ENCODE peak calls at places on chromosome 17, in five cellular contexts. One of them, this sample, is unnamed.

GRCh38 chr17:67223924-67224323 is 21.1 kb downstream of the HELZ start:
- DNase-seq in fibroblast of lung: no peak
- DNase-seq in esophagus squamous epithelium: no peak
- DNase-seq in pancreas: no peak
- DNase-seq in ovary: no peak
- DNase-seq in this sample: no peak

GRCh38 chr17:29388937-29389336 is 1.2 kb upstream of the TAOK1 start:
- DNase-seq in pancreas: no peak
- DNase-seq in esophagus squamous epithelium: no peak
- DNase-seq in ovary: no peak
- DNase-seq in fibroblast of lung: no peak
- DNase-seq in this sample: no peak

GRCh38 chr17:39001703-39002637 is 34.8 kb upstream of the FBXO47 start:
- DNase-seq in ovary: peak; percentile 40
- DNase-seq in esophagus squamous epithelium: no peak
- DNase-seq in fibroblast of lung: peak; percentile 87
- DNase-seq in pancreas: peak; percentile 53
- DNase-seq in this sample: peak; percentile 57

GRCh38 chr17:40412880-40413279 is 4.8 kb downstream of the TOP2A start:
- DNase-seq in ovary: no peak
- DNase-seq in fibroblast of lung: no peak
- DNase-seq in esophagus squamous epithelium: no peak
- DNase-seq in pancreas: no peak
- DNase-seq in this sample: no peak

GRCh38 chr17:67689534-67690177 is 28.1 kb upstream of the NOL11 start:
- DNase-seq in pancreas: peak; percentile 41
- DNase-seq in ovary: peak; percentile 71
- DNase-seq in esophagus squamous epithelium: no peak
- DNase-seq in fibroblast of lung: peak; percentile 48
- DNase-seq in this sample: peak; percentile 11

GRCh38 chr17:292531-293382 is 59.9 kb downstream of the RPH3AL start:
- DNase-seq in pancreas: peak; percentile 9
- DNase-seq in ovary: peak; percentile 9
- DNase-seq in fibroblast of lung: no peak
- DNase-seq in esophagus squamous epithelium: no peak
- DNase-seq in this sample: no peak

GRCh38 chr17:42405963-42406495 is 17.0 kb downstream of the CAVIN1 start:
- DNase-seq in ovary: peak; percentile 88
- DNase-seq in pancreas: peak; percentile 71
- DNase-seq in esophagus squamous epithelium: no peak
- DNase-seq in fibroblast of lung: peak; percentile 56
- DNase-seq in this sample: no peak

GRCh38 chr17:70563301-70563820 is 394.0 kb downstream of the KCNJ2 start:
- DNase-seq in ovary: no peak
- DNase-seq in pancreas: no peak
- DNase-seq in esophagus squamous epithelium: no peak
- DNase-seq in fibroblast of lung: peak; percentile 24
- DNase-seq in this sample: no peak

GRCh38 chr17:69608808-69609494 is 194.5 kb downstream of the MAP2K6 start:
- DNase-seq in fibroblast of lung: peak; percentile 98
- DNase-seq in esophagus squamous epithelium: no peak
- DNase-seq in pancreas: no peak
- DNase-seq in ovary: no peak
- DNase-seq in this sample: no peak

GRCh38 chr17:27526603-27527002 is 70.4 kb downstream of the KSR1 start:
- DNase-seq in pancreas: peak; percentile 71
- DNase-seq in ovary: peak; percentile 51
- DNase-seq in fibroblast of lung: peak; percentile 61
- DNase-seq in esophagus squamous epithelium: no peak
- DNase-seq in this sample: no peak

GRCh38 chr17:18362509-18363020 is 785 bp downstream of the SHMT1 start:
- DNase-seq in pancreas: peak; percentile 57
- DNase-seq in fibroblast of lung: peak; percentile 33
- DNase-seq in ovary: peak; percentile 52
- DNase-seq in esophagus squamous epithelium: no peak
- DNase-seq in this sample: no peak

GRCh38 chr17:58328195-58329034 is at the start of gene TSPOAP1:
- DNase-seq in esophagus squamous epithelium: no peak
- DNase-seq in pancreas: no peak
- DNase-seq in ovary: no peak
- DNase-seq in fibroblast of lung: no peak
- DNase-seq in this sample: no peak

GRCh38 chr17:58330544-58330996 is 2.0 kb upstream of the TSPOAP1 start:
- DNase-seq in ovary: no peak
- DNase-seq in esophagus squamous epithelium: no peak
- DNase-seq in fibroblast of lung: no peak
- DNase-seq in pancreas: no peak
- DNase-seq in this sample: no peak

GRCh38 chr17:58329035-58329807 is 626 bp upstream of the TSPOAP1 start:
- DNase-seq in pancreas: no peak
- DNase-seq in fibroblast of lung: no peak
- DNase-seq in esophagus squamous epithelium: no peak
- DNase-seq in ovary: no peak
- DNase-seq in this sample: no peak

GRCh38 chr17:58330997-58331814 is 2.6 kb upstream of the TSPOAP1 start:
- DNase-seq in pancreas: no peak
- DNase-seq in fibroblast of lung: no peak
- DNase-seq in esophagus squamous epithelium: no peak
- DNase-seq in ovary: no peak
- DNase-seq in this sample: no peak

DNA sequence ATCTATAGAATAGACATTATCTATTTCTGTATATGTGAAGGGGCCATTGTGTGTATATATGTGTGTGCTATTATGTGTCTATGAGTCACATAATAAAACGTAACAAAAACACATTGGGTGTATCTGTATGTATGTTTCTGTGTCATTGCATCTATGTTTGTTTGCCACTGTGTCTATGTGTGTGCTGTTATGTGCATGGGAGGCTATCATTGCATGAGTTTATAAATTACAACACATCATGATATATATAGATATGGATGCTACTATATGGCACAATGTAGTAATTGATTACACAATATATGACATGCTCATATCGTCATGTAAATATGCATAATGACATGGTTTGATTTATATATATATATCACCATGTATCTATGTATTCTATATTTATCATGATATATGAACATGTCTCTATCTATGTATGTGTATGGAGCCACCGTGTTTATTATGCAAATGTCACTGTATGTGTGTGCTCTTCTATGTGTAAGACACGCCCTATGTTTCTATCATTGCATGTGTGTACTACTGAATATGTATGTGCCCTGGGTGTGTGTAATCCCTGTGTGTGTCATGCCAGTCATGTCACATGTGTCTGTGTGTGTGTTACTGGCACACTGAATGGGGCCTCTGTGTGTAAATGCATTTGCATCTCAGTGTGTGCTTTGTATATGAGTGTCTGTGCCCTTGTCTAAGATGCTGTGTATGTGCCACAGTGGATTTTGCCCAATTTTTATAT is 1.4 kb upstream of the TSPOAP1 start:
- DNase-seq in esophagus squamous epithelium: no peak
- DNase-seq in ovary: no peak
- DNase-seq in fibroblast of lung: no peak
- DNase-seq in pancreas: no peak
- DNase-seq in this sample: no peak
- H3K27ac ChIP-seq in esophagus squamous epithelium: no peak overlapping the region
- H3K27ac ChIP-seq in ovary: no peak overlapping the region
- H3K27ac ChIP-seq in fibroblast of lung: no peak overlapping the region
- H3K27ac ChIP-seq in pancreas: no peak overlapping the region
- H3K27ac ChIP-seq in this sample: no peak overlapping the region

GRCh38 chr17:73999246-73999645 is 204.2 kb upstream of the RPL38 start:
- DNase-seq in esophagus squamous epithelium: no peak
- DNase-seq in pancreas: no peak
- DNase-seq in ovary: no peak
- DNase-seq in fibroblast of lung: no peak
- DNase-seq in this sample: no peak
- TF ChIP-seq CTCF in esophagus squamous epithelium: no peak
- TF ChIP-seq CTCF in pancreas: no peak
- TF ChIP-seq CTCF in ovary: no peak
- TF ChIP-seq CTCF in fibroblast of lung: no peak
- TF ChIP-seq CTCF in this sample: no peak

GRCh38 chr17:45247429-45248131 is 14.3 kb downstream of the SPATA32 start:
- DNase-seq in esophagus squamous epithelium: peak; percentile 67
- DNase-seq in fibroblast of lung: peak; percentile 83
- DNase-seq in ovary: peak; percentile 75
- DNase-seq in pancreas: peak; percentile 96
- DNase-seq in this sample: peak; percentile 47
- H3K27ac ChIP-seq in esophagus squamous epithelium: peak overlapping the region; percentile 90
- H3K27ac ChIP-seq in fibroblast of lung: no peak overlapping the region
- H3K27ac ChIP-seq in ovary: no peak overlapping the region
- H3K27ac ChIP-seq in pancreas: peak overlapping the region; percentile 79
- H3K27ac ChIP-seq in this sample: no peak overlapping the region

GRCh38 chr17:58591455-58591854 is 77.0 kb upstream of the MTMR4 start:
- DNase-seq in esophagus squamous epithelium: no peak
- DNase-seq in ovary: no peak
- DNase-seq in fibroblast of lung: no peak
- DNase-seq in pancreas: no peak
- DNase-seq in this sample: no peak
- TF ChIP-seq CTCF in esophagus squamous epithelium: no peak
- TF ChIP-seq CTCF in ovary: no peak
- TF ChIP-seq CTCF in fibroblast of lung: peak; percentile 15
- TF ChIP-seq CTCF in pancreas: no peak
- TF ChIP-seq CTCF in this sample: no peak

DNA sequence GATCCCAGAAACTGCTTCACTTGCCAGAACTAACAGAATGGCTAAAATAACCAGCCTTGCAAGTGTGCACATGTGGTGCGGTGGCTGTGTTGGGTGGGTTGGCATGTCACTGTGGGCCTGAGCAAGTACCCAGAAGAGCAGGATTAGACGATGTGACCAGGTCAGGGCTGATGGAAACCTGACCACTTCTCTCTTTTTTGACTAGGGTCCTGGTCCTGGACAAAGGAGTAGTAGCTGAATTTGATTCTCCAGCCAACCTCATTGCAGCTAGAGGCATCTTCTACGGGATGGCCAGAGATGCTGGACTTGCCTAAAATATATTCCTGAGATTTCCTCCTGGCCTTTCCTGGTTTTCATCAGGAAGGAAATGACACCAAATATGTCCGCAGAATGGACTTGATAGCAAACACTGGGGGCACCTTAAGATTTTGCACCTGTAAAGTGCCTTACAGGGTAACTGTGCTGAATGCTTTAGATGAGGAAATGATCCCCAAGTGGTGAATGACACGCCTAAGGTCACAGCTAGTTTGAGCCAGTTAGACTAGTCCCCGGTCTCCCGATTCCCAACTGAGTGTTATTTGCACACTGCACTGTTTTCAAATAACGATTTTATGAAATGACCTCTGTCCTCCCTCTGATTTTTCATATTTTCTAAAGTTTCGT is 16.7 kb downstream of the ANKRD40 start:
- DNase-seq in fibroblast of lung: no peak
- DNase-seq in ovary: no peak
- DNase-seq in esophagus squamous epithelium: no peak
- DNase-seq in pancreas: no peak
- DNase-seq in this sample: no peak
- H3K27ac ChIP-seq in fibroblast of lung: no peak overlapping the region
- H3K27ac ChIP-seq in ovary: no peak overlapping the region
- H3K27ac ChIP-seq in esophagus squamous epithelium: peak overlapping the region; percentile 21
- H3K27ac ChIP-seq in pancreas: peak overlapping the region; percentile 22
- H3K27ac ChIP-seq in this sample: peak overlapping the region; percentile 12

GRCh38 chr17:45016823-45017222 is 34.6 kb downstream of the DCAKD start:
- DNase-seq in ovary: no peak
- DNase-seq in esophagus squamous epithelium: no peak
- DNase-seq in fibroblast of lung: no peak
- DNase-seq in pancreas: no peak
- DNase-seq in this sample: no peak
- TF ChIP-seq CTCF in ovary: no peak
- TF ChIP-seq CTCF in esophagus squamous epithelium: no peak
- TF ChIP-seq CTCF in fibroblast of lung: peak; percentile 30
- TF ChIP-seq CTCF in pancreas: no peak
- TF ChIP-seq CTCF in this sample: no peak

DNA sequence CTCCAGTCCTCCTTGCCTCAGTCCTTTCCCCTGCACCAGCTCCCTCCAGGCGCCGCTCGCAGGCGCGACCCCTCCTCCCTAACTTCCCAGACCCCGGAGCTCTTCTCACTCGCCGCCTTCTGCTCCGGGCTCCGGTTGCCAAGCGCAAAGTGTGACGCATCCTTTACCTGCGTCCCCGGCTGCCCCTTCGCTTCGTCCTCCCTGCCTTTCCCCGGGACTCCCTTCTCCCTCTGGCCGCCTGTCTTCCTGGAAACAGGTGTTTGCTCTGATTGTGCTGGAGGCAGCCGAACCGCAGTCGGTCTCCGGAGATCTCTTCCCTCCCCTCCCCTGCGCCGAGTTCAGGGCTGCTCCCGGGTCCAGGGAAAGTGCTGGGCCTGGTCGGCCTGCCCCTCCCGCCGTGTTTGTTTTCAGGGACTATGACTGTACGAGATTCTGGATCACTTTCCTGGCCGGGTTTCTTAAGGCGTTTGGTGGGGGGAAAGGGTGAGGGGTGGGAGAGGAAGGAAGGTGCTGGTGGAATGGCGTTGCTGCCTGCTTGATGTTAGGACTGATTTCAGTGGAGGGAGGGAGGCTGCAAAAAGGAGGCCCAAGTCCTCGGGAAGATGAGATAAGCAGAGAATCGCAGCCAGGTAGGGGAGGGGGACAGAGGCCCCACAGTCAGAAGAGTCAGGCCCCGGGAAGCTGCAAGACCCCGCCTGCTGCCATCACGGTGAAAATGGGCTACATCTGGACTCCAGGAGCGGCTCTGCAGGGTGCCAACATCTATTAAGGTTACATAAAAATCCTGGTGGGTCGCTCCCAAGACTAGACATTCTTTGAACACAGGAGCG is 893 bp downstream of the ARHGAP44 start:
- DNase-seq in pancreas: peak; percentile 23
- DNase-seq in esophagus squamous epithelium: no peak
- DNase-seq in ovary: peak; percentile 25
- DNase-seq in fibroblast of lung: no peak
- DNase-seq in this sample: no peak
- H3K27ac ChIP-seq in pancreas: peak overlapping the region; percentile 60
- H3K27ac ChIP-seq in esophagus squamous epithelium: peak overlapping the region; percentile 4
- H3K27ac ChIP-seq in ovary: peak overlapping the region; percentile 25
- H3K27ac ChIP-seq in fibroblast of lung: no peak overlapping the region
- H3K27ac ChIP-seq in this sample: no peak overlapping the region

GRCh38 chr17:64148699-64149098 is 18.8 kb upstream of the ERN1 start:
- DNase-seq in ovary: no peak
- DNase-seq in esophagus squamous epithelium: no peak
- DNase-seq in fibroblast of lung: no peak
- DNase-seq in pancreas: no peak
- DNase-seq in this sample: no peak
- TF ChIP-seq CTCF in ovary: no peak
- TF ChIP-seq CTCF in esophagus squamous epithelium: no peak
- TF ChIP-seq CTCF in fibroblast of lung: no peak
- TF ChIP-seq CTCF in pancreas: no peak
- TF ChIP-seq CTCF in this sample: no peak

GRCh38 chr17:37744633-37744927 is 279 bp downstream of the HNF1B start:
- DNase-seq in fibroblast of lung: no peak
- DNase-seq in esophagus squamous epithelium: no peak
- DNase-seq in ovary: no peak
- DNase-seq in pancreas: no peak
- DNase-seq in this sample: no peak
- H3K27ac ChIP-seq in fibroblast of lung: no peak overlapping the region
- H3K27ac ChIP-seq in esophagus squamous epithelium: no peak overlapping the region
- H3K27ac ChIP-seq in ovary: no peak overlapping the region
- H3K27ac ChIP-seq in pancreas: peak overlapping the region; percentile 93
- H3K27ac ChIP-seq in this sample: no peak overlapping the region

DNA sequence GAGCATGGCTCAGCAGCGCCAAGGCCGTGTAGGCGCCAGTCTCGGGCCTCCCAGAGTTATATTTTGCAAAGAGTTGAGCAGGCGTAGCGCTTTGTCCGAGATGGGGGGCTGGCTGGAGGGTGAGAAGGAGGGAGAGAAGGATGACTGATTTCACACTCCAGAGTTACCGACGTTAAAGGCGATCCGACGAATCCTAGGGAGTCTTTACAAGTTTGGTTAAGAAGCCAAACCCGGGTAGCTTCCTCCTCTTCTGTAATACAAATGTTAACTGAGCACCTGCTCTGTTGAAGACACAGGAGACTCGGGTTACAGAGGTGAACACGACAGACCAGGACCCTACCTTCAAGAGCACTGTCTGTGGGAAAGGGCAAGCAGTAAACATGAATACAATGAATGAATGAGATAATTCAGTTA is 805 bp downstream of the POLR2A start:
- DNase-seq in fibroblast of lung: no peak
- DNase-seq in esophagus squamous epithelium: no peak
- DNase-seq in pancreas: no peak
- DNase-seq in ovary: no peak
- DNase-seq in this sample: no peak
- TF ChIP-seq CTCF in fibroblast of lung: no peak
- TF ChIP-seq CTCF in esophagus squamous epithelium: no peak
- TF ChIP-seq CTCF in pancreas: no peak
- TF ChIP-seq CTCF in ovary: no peak
- TF ChIP-seq CTCF in this sample: no peak